ENCODE peak calls at places on chromosomes 12 and 14, in eight cellular contexts. Y is stomach; H is GM23248; K is ovary; S is SK-N-SH; C is tibial nerve; V is CD8-positive, alpha-beta memory T cell; U is transverse colon. D is an unnamed sample. For H3K36me3, the result is how much of the 10 kb centered on the place peaks cover.

GRCh38 chr12:104435175-104435574 is 21.6 kb upstream of the CHST11 start:
- DNase-seq in Y (no peak), H (no peak), K (no peak), S (no peak), C (no peak), V (no peak), U (no peak), D (no peak)

GRCh38 chr12:124914392-124915248 is at the start of gene UBC:
- DNase-seq in Y (peak), H (peak), K (peak), S (peak), C (peak), V (peak), U (peak), D (peak)

GRCh38 chr14:78022059-78022458 is 148.1 kb upstream of the NRXN3 start:
- DNase-seq in Y (peak), H (peak), K (no peak), S (peak), C (peak), V (no peak), U (peak), D (no peak)

GRCh38 chr12:111024205-111024794 is 103.9 kb upstream of the MYL2 start:
- DNase-seq in Y (peak), H (peak), K (no peak), S (peak), C (peak), V (peak), U (peak), D (no peak)

GRCh38 chr12:115135800-115136211 is 451.8 kb upstream of the TBX3 start:
- DNase-seq in Y (no peak), H (peak), K (peak), S (no peak), C (peak), V (no peak), U (peak), D (no peak)

GRCh38 chr12:119725523-119725922 is 57.6 kb downstream of the PRKAB1 start:
- DNase-seq in Y (no peak), H (no peak), K (no peak), S (no peak), C (no peak), V (no peak), U (no peak), D (no peak)

GRCh38 chr12:116955382-116956021 is 44.8 kb downstream of the FBXW8 start:
- DNase-seq in Y (peak), H (peak), K (no peak), S (no peak), C (peak), V (peak), U (peak), D (no peak)

GRCh38 chr12:19575307-19576243 is 136.3 kb downstream of the AEBP2 start:
- DNase-seq in Y (peak), H (peak), K (peak), S (peak), C (peak), V (no peak), U (no peak), D (no peak)

GRCh38 chr14:28780843-28781503 is 14.4 kb downstream of the FOXG1 start:
- DNase-seq in Y (no peak), H (no peak), K (no peak), S (no peak), C (no peak), V (no peak), U (no peak), D (no peak)

GRCh38 chr12:124625867-124626675 is 58.7 kb upstream of the NCOR2 start:
- DNase-seq in Y (peak), H (peak), K (peak), S (no peak), C (peak), V (no peak), U (peak), D (peak)

GRCh38 chr14:66008631-66009030 is 477.5 kb upstream of the CCDC196 start:
- DNase-seq in Y (no peak), H (peak), K (no peak), S (no peak), C (no peak), V (no peak), U (no peak), D (no peak)

GRCh38 chr12:116714175-116714574 is 23.7 kb downstream of the SPRING1 start:
- DNase-seq in Y (no peak), H (no peak), K (no peak), S (no peak), C (no peak), V (no peak), U (no peak), D (no peak)

GRCh38 chr12:83123039-83123438 is 436.3 kb downstream of the TMTC2 start:
- DNase-seq in Y (no peak), H (peak), K (no peak), S (no peak), C (no peak), V (no peak), U (no peak), D (no peak)

GRCh38 chr14:105168496-105168978 is at the start of gene JAG2:
- DNase-seq in Y (peak), H (peak), K (no peak), S (peak), C (no peak), V (peak), U (peak), D (no peak)

GRCh38 chr12:48717252-48717695 is 767 bp upstream of the CCNT1 start:
- DNase-seq in Y (no peak), H (peak), K (no peak), S (no peak), C (no peak), V (no peak), U (no peak), D (no peak)

GRCh38 chr12:52275686-52276085 is 1.2 kb downstream of the KRT86 start:
- DNase-seq in Y (no peak), H (no peak), K (no peak), S (no peak), C (no peak), V (no peak), U (no peak), D (no peak)

GRCh38 chr12:71938728-71939385 is at the start of gene TPH2:
- DNase-seq in Y (peak), H (peak), K (peak), S (peak), C (no peak), V (peak), U (peak), D (no peak)

GRCh38 chr12:120643574-120643973 is 3.1 kb downstream of the CABP1 start:
- DNase-seq in Y (no peak), H (no peak), K (no peak), S (no peak), C (no peak), V (no peak), U (no peak), D (no peak)

GRCh38 chr12:76024102-76024781 is 7.3 kb downstream of the PHLDA1 start:
- DNase-seq in Y (no peak), H (no peak), K (no peak), S (no peak), C (no peak), V (no peak), U (no peak), D (no peak)

GRCh38 chr12:30517320-30517719 is 178.3 kb downstream of the IPO8 start:
- DNase-seq in Y (no peak), H (no peak), K (no peak), S (no peak), C (no peak), V (no peak), U (no peak), D (no peak)

GRCh38 chr12:30417697-30418231 is 277.9 kb downstream of the IPO8 start:
- DNase-seq in Y (no peak), H (peak), K (no peak), S (no peak), C (peak), V (no peak), U (peak), D (no peak)

GRCh38 chr14:104214819-104215218 is 76.4 kb downstream of the KIF26A start:
- DNase-seq in Y (no peak), H (no peak), K (no peak), S (no peak), C (no peak), V (no peak), U (no peak), D (no peak)

GRCh38 chr12:55996715-55997534 is at the start of gene SUOX:
- DNase-seq in Y (peak), H (peak), K (peak), S (peak), C (peak), V (no peak), U (peak), D (peak)

GRCh38 chr12:29053567-29053966 is 95.5 kb upstream of the FAR2 start:
- DNase-seq in Y (no peak), H (no peak), K (no peak), S (no peak), C (no peak), V (no peak), U (no peak), D (no peak)

GRCh38 chr14:105030194-105030593 is 9.3 kb upstream of the CDCA4 start:
- DNase-seq in Y (no peak), H (no peak), K (no peak), S (no peak), C (no peak), V (no peak), U (no peak), D (no peak)

GRCh38 chr14:77097006-77097688 is 911 bp upstream of the CIPC start:
- DNase-seq in Y (no peak), H (no peak), K (no peak), S (no peak), C (peak), V (no peak), U (no peak), D (no peak)

GRCh38 chr14:20820063-20820904 is 17.6 kb upstream of the RNASE1 start:
- DNase-seq in Y (no peak), H (no peak), K (no peak), S (no peak), C (no peak), V (no peak), U (peak), D (no peak)

GRCh38 chr12:79512068-79512467 is 178.7 kb downstream of the PAWR start:
- DNase-seq in Y (no peak), H (no peak), K (no peak), S (no peak), C (no peak), V (no peak), U (no peak), D (no peak)

GRCh38 chr14:100898465-100898864 is 5.1 kb downstream of the RTL1 start:
- DNase-seq in Y (no peak), H (no peak), K (no peak), S (no peak), C (no peak), V (no peak), U (no peak), D (no peak)

GRCh38 chr12:120712654-120713053 is 2.4 kb downstream of the UNC119B start:
- DNase-seq in Y (no peak), H (no peak), K (no peak), S (no peak), C (no peak), V (no peak), U (no peak), D (no peak)

GRCh38 chr12:124695861-124696260 is 128.4 kb upstream of the NCOR2 start:
- DNase-seq in Y (no peak), H (peak), K (no peak), S (no peak), C (no peak), V (no peak), U (no peak), D (no peak)

GRCh38 chr12:54026640-54027441 is 1.4 kb upstream of the HOXC6 start:
- DNase-seq in Y (no peak), H (peak), K (no peak), S (no peak), C (no peak), V (no peak), U (no peak), D (no peak)

GRCh38 chr12:93122569-93123091 is 193.5 kb upstream of the EEA1 start:
- DNase-seq in Y (no peak), H (no peak), K (no peak), S (no peak), C (no peak), V (no peak), U (no peak), D (no peak)

GRCh38 chr12:116916714-116917114 is 6.0 kb downstream of the FBXW8 start:
- DNase-seq in Y (peak), H (peak), K (no peak), S (no peak), C (no peak), V (peak), U (peak), D (no peak)

GRCh38 chr14:55893695-55894094 is 224.5 kb upstream of the PELI2 start:
- DNase-seq in Y (no peak), H (peak), K (no peak), S (no peak), C (no peak), V (no peak), U (no peak), D (no peak)

GRCh38 chr12:46205293-46205692 is 63.5 kb downstream of the SLC38A1 start:
- DNase-seq in Y (no peak), H (no peak), K (no peak), S (no peak), C (no peak), V (no peak), U (no peak), D (no peak)

DNA sequence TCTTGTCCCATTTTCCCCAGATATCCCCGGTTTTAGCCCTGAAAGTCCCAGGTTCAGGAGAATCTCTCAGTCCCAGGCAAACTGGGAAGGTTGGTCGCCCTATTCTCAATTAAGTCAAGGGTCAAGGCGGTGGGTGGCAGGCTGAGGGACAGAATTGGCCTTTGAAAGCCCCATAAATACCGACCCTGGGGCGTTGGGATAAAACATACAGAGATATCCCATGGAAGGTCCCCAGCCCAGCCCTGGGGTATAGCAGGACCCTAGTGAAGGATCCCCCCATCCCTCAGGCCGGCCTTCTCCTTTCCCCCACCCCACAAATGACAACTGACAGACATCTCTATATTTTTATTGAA is 70.3 kb downstream of the PRIMA1 start:
- DNase-seq in Y (no peak), H (no peak), K (no peak), S (no peak), C (no peak), V (no peak), U (no peak), D (peak)
- H3K36me3 ChIP-seq in Y (under half), H (under half), K (under half), S (under half), C (under half), V (under half), U (under half), D (under half)

DNA sequence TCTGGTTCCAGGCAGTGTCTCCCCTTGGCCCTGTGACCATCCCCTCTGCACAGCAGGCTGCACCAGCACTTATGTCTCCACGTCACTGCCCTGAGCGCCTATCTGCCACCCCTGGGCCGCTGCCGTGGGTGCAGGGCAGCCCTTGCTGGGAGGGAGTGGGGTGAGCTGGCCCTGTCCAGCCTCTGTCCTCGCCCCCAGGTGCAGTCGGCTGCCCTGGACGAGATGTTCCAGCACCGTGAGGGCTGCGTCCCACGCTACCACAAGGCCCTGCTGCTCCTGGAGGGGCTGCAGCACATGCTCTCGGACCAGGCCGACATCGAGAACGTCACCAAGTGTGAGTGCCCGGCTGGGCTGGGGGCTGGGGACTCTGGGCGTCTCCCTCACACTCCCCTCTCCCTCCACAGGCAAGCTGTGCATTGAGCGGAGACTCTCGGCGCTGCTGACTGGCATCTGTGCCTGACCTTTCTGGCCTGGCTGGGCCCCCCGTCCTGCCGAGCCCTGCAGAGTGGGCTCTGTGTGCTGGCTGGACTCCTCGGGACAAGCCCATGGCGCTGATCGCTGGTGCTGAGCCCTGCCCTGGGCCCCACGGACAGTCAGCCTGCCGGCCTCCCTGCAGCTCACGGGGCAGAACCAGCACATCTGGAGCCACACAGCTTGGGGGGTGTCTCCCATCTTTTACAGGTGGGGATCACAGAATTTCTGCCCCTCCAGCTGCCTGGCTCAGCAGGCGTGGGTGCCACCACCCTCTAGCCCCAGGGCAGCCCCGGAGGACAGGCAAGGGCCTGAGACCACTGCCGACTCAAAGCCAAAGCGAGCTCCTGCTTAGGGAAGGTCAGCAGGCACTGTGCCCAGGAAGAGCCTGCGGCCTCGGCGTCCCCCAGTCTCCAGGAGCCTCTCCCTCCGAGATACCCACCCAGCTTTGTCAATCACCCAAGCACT is 7.9 kb upstream of the PUS1 start:
- DNase-seq in Y (no peak), H (no peak), K (peak), S (no peak), C (no peak), V (no peak), U (no peak), D (no peak)
- H3K36me3 ChIP-seq in Y (half or more), H (under half), K (under half), S (under half), C (under half), V (under half), U (under half), D (under half)

DNA sequence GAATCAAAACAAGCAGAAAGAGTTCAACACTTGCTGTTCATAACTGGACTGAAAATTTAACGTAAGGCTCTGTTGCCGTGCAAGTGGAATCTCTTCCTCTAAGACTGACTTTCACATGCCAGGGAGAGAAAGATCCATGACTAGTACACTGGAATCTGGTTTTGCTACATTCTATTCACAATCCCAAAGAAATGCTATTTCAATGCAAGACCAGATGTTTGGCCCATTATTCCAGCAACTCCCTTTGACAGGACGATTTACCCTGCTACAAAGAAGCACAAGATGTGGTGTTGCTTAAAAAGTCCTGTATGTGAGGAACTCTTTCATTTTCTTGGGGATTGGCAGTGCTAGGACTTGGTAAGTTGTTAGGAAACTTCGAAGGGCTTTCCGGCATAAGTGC is 17.4 kb downstream of the RFC5 start:
- DNase-seq in Y (no peak), H (peak), K (no peak), S (no peak), C (no peak), V (no peak), U (no peak), D (no peak)
- H3K36me3 ChIP-seq in Y (half or more), H (half or more), K (under half), S (half or more), C (under half), V (under half), U (under half), D (half or more)

DNA sequence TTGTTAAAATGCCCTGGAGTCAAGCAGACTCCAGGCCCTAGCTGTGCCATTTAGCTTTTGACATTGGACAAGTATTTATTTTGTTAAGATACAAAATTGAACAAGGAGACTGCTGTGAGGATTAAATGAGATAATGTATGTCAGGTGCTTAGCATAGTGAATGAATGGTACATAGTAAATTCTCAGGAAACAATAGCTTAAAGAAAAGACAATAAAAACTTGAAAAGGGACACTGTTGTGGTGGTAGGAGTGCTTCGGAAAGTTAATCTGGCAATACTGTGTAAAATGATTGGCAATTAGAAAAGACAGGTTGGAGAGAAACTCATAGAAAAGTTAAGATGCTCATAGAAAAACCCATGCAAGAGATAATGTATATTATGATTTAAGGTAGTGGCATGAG is 19.7 kb downstream of the PALS1 start:
- DNase-seq in Y (no peak), H (no peak), K (no peak), S (no peak), C (no peak), V (no peak), U (no peak), D (no peak)
- H3K36me3 ChIP-seq in Y (under half), H (under half), K (under half), S (under half), C (under half), V (under half), U (under half), D (under half)